ENCODE peak calls at places on chromosomes 6 and 20, in eight cellular contexts. B, N, I, L, U, E, Q and J are unnamed samples.

GRCh38 chr6:83960704-83961103 is 72.9 kb upstream of the MRAP2 start:
- DNase-seq in Q (no peak), U (no peak), L (no peak), N (no peak), B (no peak), E (no peak), I (no peak), J (no peak)

GRCh38 chr6:90483116-90483839 is 103.6 kb downstream of the MAP3K7 start:
- DNase-seq in E (no peak), L (no peak), I (no peak), N (no peak), U (no peak), Q (no peak), B (no peak), J (no peak)

GRCh38 chr6:34063641-34064040 is 82.2 kb downstream of the GRM4 start:
- DNase-seq in U (no peak), B (no peak), I (no peak), N (no peak), L (no peak), Q (no peak), E (no peak), J (no peak)

GRCh38 chr20:32132911-32133549 is 23.5 kb downstream of the TM9SF4 start:
- DNase-seq in I (no peak), B (no peak), N (no peak), E (no peak), U (no peak), Q (no peak), L (peak; percentile 27), J (no peak)

GRCh38 chr20:63291811-63292210 is 1.2 kb upstream of the COL20A1 start:
- DNase-seq in Q (no peak), I (peak; percentile 66), U (no peak), L (no peak), E (no peak), B (no peak), N (no peak), J (no peak)

GRCh38 chr6:12886961-12887775 is 170.6 kb downstream of the PHACTR1 start:
- DNase-seq in L (no peak), U (no peak), Q (no peak), N (no peak), B (no peak), I (no peak), E (no peak), J (no peak)

GRCh38 chr6:98824163-98824906 is 10.0 kb upstream of the POU3F2 start:
- DNase-seq in N (no peak), I (peak; percentile 86), Q (no peak), L (no peak), E (no peak), U (peak; percentile 67), B (no peak), J (no peak)

GRCh38 chr6:146785001-146785585 is 186.3 kb downstream of the ADGB start:
- DNase-seq in I (no peak), U (peak; percentile 40), N (peak; percentile 42), B (no peak), E (peak; percentile 36), Q (no peak), L (no peak), J (no peak)

GRCh38 chr20:63132131-63132714 is 83.7 kb downstream of the YTHDF1 start:
- DNase-seq in Q (no peak), L (peak; percentile 57), U (no peak), I (peak; percentile 78), E (no peak), N (no peak), B (no peak), J (no peak)

GRCh38 chr6:38713812-38714211 is 1.3 kb upstream of the DNAH8 start:
- DNase-seq in I (no peak), E (no peak), B (no peak), N (no peak), U (no peak), Q (no peak), L (no peak), J (peak; percentile 34)

GRCh38 chr20:57473246-57474042 is 51.5 kb downstream of the CTCFL start:
- DNase-seq in L (peak; percentile 80), E (no peak), U (no peak), I (no peak), N (no peak), Q (peak; percentile 13), B (no peak), J (no peak)

GRCh38 chr6:119148102-119148824 is 69.8 kb upstream of the FAM184A start:
- DNase-seq in L (no peak), U (peak; percentile 66), I (no peak), Q (peak; percentile 26), B (no peak), N (peak; percentile 47), E (peak; percentile 79), J (no peak)

DNA sequence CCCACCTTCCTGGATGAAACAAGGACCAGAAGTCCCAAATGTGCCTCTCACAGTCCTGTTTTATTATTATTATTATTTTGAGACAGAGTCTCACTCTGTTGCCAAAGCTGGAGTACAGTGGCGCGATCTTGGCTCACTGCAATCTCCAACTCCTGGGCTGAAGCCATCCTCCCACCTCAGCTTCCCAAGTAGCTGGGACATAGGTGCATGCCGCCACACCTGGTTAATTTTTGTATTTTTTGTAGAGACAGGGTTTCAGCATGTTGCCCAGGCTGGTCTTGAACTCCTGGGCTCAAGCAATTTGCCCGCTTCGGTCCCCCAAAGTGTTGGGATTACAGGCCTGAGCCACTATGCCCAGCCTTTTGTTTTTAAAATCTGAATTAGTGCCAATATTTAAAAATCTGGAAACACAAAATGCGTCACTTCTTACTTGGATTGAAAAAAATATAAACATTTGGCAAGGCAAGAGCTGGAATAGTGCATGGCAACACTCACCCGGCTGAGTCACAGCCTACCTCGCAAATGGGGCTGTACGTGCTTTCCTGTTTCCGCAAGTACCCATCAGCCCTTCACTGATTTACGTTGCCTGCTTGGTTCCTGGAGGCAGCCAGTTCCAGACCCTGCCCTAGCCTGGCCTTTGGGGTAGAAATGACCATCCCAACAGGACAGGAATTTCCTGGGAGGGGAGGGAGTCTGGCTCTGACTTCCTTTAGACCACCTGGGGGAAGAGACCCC is 6.3 kb downstream of the SDCBP2 start:
- DNase-seq in E (no peak), L (peak; percentile 72), U (no peak), I (no peak), N (no peak), Q (peak; percentile 54), B (no peak), J (peak; percentile 20)
- H3K27ac ChIP-seq in E (no peak overlapping the region), L (peak overlapping the region; percentile 97), U (peak overlapping the region; percentile 98), I (peak overlapping the region; percentile 93), N (no peak overlapping the region), Q (peak overlapping the region; percentile 44), B (peak overlapping the region; percentile 47), J (peak overlapping the region; percentile 98)

DNA sequence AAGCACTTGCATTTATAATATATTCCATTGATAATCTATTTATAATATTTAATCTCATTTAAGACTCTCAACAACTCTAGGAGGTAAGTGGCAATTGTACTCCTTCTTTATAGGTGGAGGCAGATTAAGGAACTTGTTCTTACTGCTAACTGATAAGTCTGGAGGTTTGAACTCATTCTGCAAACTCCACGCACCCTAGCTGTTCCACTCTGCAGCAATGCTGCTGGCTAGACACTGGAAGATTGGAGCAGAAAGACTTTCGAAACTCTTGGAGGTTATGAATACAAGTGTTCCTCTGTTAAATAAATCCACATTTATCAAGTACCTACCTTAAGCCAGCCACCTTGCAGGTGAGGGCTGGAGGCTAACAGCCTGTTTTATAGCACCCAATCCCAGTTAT is 838 bp upstream of the HDAC2 start:
- DNase-seq in B (no peak), I (no peak), E (no peak), L (no peak), U (no peak), Q (no peak), N (no peak), J (no peak)
- TF ChIP-seq EP300 in B (no peak), I (no peak), E (no peak), L (no peak), U (no peak), Q (no peak), N (no peak), J (no peak)

DNA sequence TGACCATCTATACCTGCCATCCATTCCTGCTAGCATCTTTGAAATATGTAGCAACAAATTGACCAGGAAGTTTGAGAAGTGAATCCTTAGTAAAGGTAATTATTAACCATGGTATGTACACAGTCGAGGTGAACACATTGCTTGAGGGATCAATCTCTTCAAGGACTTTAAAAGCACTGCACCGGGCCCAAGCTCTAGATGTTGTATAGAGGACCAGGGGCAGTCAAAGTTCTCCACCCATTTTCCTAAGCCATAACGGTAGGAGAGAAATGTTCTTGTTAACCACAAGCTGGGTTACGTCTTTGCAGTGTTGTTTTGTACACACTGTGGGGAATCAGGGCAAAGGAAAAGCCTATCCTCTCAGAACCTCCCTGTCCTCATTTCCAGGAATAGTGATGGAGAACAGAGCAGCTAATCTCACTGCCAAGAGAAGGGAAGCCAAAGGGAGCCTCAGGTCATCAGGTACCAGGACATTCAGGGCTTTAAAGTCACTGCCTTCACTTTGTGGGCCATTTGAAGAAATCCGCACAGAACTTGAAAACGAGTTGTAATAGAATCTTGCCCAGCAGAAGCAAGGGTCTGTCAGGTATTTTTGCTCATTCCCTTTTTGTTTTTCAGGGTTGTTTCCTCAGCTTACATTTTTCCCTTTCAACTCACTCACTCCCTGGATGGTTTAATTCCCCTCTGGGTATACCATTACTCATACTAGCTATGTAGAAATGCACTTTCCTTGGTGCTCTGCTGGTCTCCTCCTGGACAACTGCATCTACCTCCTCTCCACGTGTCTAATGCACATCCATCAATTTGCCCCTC is 5.3 kb upstream of the PM20D2 start:
- DNase-seq in Q (no peak), L (no peak), N (peak; percentile 26), B (peak; percentile 36), E (peak; percentile 82), U (no peak), I (no peak), J (no peak)
- H3K27ac ChIP-seq in Q (no peak overlapping the region), L (peak overlapping the region; percentile 70), N (peak overlapping the region; percentile 77), B (no peak overlapping the region), E (peak overlapping the region; percentile 37), U (no peak overlapping the region), I (no peak overlapping the region), J (peak overlapping the region; percentile 45)

GRCh38 chr6:163808871-163809270 is 394.4 kb downstream of the QKI start:
- DNase-seq in N (no peak), E (no peak), B (no peak), U (no peak), I (no peak), L (no peak), Q (no peak), J (no peak)

GRCh38 chr6:163806761-163807499 is 392.4 kb downstream of the QKI start:
- DNase-seq in B (no peak), Q (no peak), E (no peak), I (peak; percentile 32), U (no peak), L (no peak), N (no peak), J (no peak)

GRCh38 chr6:163808231-163808630 is 393.7 kb downstream of the QKI start:
- DNase-seq in E (no peak), U (no peak), B (no peak), Q (no peak), L (no peak), I (no peak), N (no peak), J (no peak)

GRCh38 chr6:163802267-163802666 is 387.7 kb downstream of the QKI start:
- DNase-seq in N (no peak), E (no peak), I (no peak), B (no peak), U (no peak), L (no peak), Q (no peak), J (no peak)

DNA sequence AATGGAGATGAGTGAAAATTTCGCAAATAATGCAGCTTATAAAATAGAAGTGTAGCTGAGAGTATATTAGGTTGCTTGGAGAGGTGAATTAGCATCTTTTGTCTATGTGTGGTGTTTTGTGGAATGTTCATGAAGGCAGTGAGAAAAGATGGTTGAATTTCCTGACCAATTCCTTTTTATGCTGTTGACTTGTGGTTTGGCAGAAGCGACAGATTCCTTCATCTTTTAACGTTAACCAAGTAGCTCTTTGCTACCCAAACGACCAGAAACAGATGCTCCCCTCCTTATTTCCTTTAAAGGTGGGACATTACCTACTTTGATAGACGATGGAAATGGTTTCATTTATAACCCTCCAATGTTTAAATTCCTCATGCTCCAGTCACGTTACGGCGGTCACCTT is 390.5 kb downstream of the QKI start:
- DNase-seq in B (no peak), E (no peak), L (no peak), I (no peak), N (no peak), U (no peak), Q (no peak), J (no peak)
- TF ChIP-seq EP300 in B (no peak), E (no peak), L (no peak), I (no peak), N (no peak), U (no peak), Q (no peak), J (no peak)